ENCODE peak calls at places on chromosome 5, in nine cellular contexts. Q is heart right ventricle, G is left lung, I is ovary, T is astrocyte, O is stomach, P is uterus, Z is transverse colon, H is GM23248. J is an unnamed sample.

GRCh38 chr5:10977011-10977410 is 216.0 kb upstream of the DAP start:
- DNase-seq in Z (no peak), P (no peak), H (no peak), I (no peak), Q (no peak), T (no peak), G (no peak), O (no peak), J (peak; percentile 47)

GRCh38 chr5:149239917-149240316 is 31.7 kb upstream of the AFAP1L1 start:
- DNase-seq in I (no peak), T (no peak), P (no peak), H (no peak), Z (no peak), O (no peak), Q (no peak), G (no peak), J (no peak)

GRCh38 chr5:128927644-128928043 is 37.6 kb upstream of the SLC27A6 start:
- DNase-seq in H (no peak), I (no peak), O (no peak), T (no peak), P (no peak), Z (no peak), Q (no peak), G (no peak), J (no peak)

GRCh38 chr5:143592648-143593047 is 189.2 kb upstream of the NR3C1 start:
- DNase-seq in Z (no peak), H (peak; percentile 48), G (no peak), P (no peak), Q (no peak), T (no peak), O (no peak), I (no peak), J (no peak)

GRCh38 chr5:169861934-169862333 is 118.4 kb downstream of the INSYN2B start:
- DNase-seq in T (peak; percentile 93), H (peak; percentile 89), I (no peak), Q (no peak), O (no peak), Z (no peak), P (no peak), G (no peak), J (no peak)

GRCh38 chr5:35393901-35394300 is 163.6 kb upstream of the PRLR start:
- DNase-seq in H (no peak), Q (no peak), I (no peak), T (no peak), Z (no peak), O (no peak), P (no peak), G (no peak), J (no peak)

GRCh38 chr5:125987677-125988255 is 435.4 kb upstream of the GRAMD2B start:
- DNase-seq in G (no peak), O (no peak), H (no peak), T (no peak), Z (no peak), Q (no peak), P (no peak), I (no peak), J (no peak)

GRCh38 chr5:150516011-150516410 is 8.1 kb downstream of the NDST1 start:
- DNase-seq in T (peak; percentile 63), O (peak; percentile 83), G (no peak), Q (no peak), P (no peak), I (peak; percentile 68), Z (no peak), H (peak; percentile 79), J (peak; percentile 51)

GRCh38 chr5:135605221-135605620 is 26.4 kb upstream of the CXCL14 start:
- DNase-seq in Z (no peak), T (no peak), G (no peak), I (no peak), O (no peak), Q (no peak), H (no peak), P (no peak), J (no peak)

GRCh38 chr5:5276471-5276870 is 136.3 kb downstream of the ADAMTS16 start:
- DNase-seq in I (no peak), O (no peak), P (no peak), Q (no peak), T (no peak), G (no peak), H (no peak), Z (no peak), J (no peak)

GRCh38 chr5:169547508-169547907 is 36.1 kb upstream of the SPDL1 start:
- DNase-seq in Q (no peak), Z (no peak), P (no peak), H (peak; percentile 83), I (no peak), G (no peak), O (no peak), T (no peak), J (peak; percentile 21)

GRCh38 chr5:150447188-150447587 is 2.4 kb downstream of the RPS14 start:
- DNase-seq in G (no peak), H (no peak), P (no peak), O (no peak), I (no peak), T (no peak), Q (no peak), Z (no peak), J (no peak)

GRCh38 chr5:32159328-32160072 is 14.6 kb downstream of the GOLPH3 start:
- DNase-seq in G (no peak), T (no peak), O (no peak), I (no peak), Z (no peak), H (no peak), P (no peak), Q (no peak), J (no peak)

GRCh38 chr5:32157078-32157477 is 17.0 kb downstream of the GOLPH3 start:
- DNase-seq in H (no peak), P (no peak), O (no peak), Z (no peak), Q (no peak), I (no peak), T (no peak), G (no peak), J (no peak)

GRCh38 chr5:32158679-32158975 is 15.5 kb downstream of the GOLPH3 start:
- DNase-seq in G (no peak), Q (no peak), P (no peak), I (no peak), T (no peak), Z (no peak), H (no peak), O (no peak), J (no peak)

GRCh38 chr5:32163053-32163452 is 11.1 kb downstream of the GOLPH3 start:
- DNase-seq in Z (no peak), T (no peak), H (no peak), I (no peak), O (no peak), P (no peak), Q (no peak), G (no peak), J (no peak)

GRCh38 chr5:32160228-32160627 is 13.9 kb downstream of the GOLPH3 start:
- DNase-seq in P (no peak), G (no peak), Z (no peak), Q (no peak), T (no peak), H (peak; percentile 53), I (no peak), O (no peak), J (no peak)
- H3K4me1 ChIP-seq in P (peaks cover 3% of the 10 kb centered on the region), G (peaks cover 67% of the 10 kb centered on the region), Z (peaks cover 57% of the 10 kb centered on the region), Q (peaks cover 47% of the 10 kb centered on the region), T (no peaks in the 10 kb centered on the region), H (peaks cover 14% of the 10 kb centered on the region), I (peaks cover 15% of the 10 kb centered on the region), O (peaks cover 71% of the 10 kb centered on the region), J (peaks cover 19% of the 10 kb centered on the region)

DNA sequence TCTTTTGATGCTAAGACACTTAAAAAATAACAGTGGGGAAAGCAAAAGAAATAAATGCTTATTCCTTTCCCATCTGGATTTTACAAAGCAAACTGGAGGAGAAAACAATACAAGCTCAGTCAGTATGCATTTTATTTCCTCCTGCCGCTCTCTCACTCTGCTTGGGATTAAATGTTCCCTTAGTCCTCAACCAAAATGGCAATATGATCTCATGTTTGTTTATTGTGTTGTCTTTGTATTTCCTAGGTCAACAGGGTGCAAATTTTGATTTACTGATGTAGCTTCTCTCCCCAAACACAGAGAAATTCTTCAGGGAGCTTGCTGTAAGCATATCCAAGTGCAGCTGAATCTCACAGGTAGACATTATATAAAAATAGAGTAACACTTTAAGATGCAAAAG is 92.1 kb upstream of the ERBIN start:
- DNase-seq in H (no peak), Q (no peak), G (no peak), T (no peak), P (no peak), O (no peak), I (no peak), Z (no peak), J (no peak)
- H3K27ac ChIP-seq in H (no peak overlapping the region), Q (no peak overlapping the region), G (no peak overlapping the region), T (no peak overlapping the region), P (no peak overlapping the region), O (no peak overlapping the region), I (no peak overlapping the region), Z (no peak overlapping the region), J (no peak overlapping the region)

GRCh38 chr5:159459132-159459627 is 128.9 kb upstream of the IL12B start:
- DNase-seq in Z (no peak), I (no peak), O (no peak), Q (no peak), P (no peak), H (no peak), G (no peak), T (no peak), J (no peak)

GRCh38 chr5:159459951-159460538 is 129.8 kb upstream of the IL12B start:
- DNase-seq in H (peak; percentile 35), T (no peak), Q (no peak), G (no peak), O (no peak), I (no peak), P (no peak), Z (no peak), J (no peak)

GRCh38 chr5:159456722-159457462 is 126.6 kb upstream of the IL12B start:
- DNase-seq in P (no peak), O (no peak), T (peak; percentile 51), Q (no peak), H (peak; percentile 69), G (no peak), I (no peak), Z (no peak), J (no peak)

GRCh38 chr5:159456261-159456660 is 126.0 kb upstream of the IL12B start:
- DNase-seq in O (no peak), P (no peak), Z (no peak), Q (no peak), G (no peak), I (no peak), H (no peak), T (no peak), J (no peak)

GRCh38 chr5:159458217-159458711 is 128.0 kb upstream of the IL12B start:
- DNase-seq in Z (no peak), O (no peak), G (no peak), H (no peak), P (no peak), I (no peak), T (no peak), Q (no peak), J (no peak)
- H3K4me1 ChIP-seq in Z (peaks cover 3% of the 10 kb centered on the region), O (peaks cover 9% of the 10 kb centered on the region), G (peaks cover 5% of the 10 kb centered on the region), H (peaks cover 18% of the 10 kb centered on the region), P (no peaks in the 10 kb centered on the region), I (no peaks in the 10 kb centered on the region), T (peaks cover 14% of the 10 kb centered on the region), Q (no peaks in the 10 kb centered on the region), J (peaks cover 11% of the 10 kb centered on the region)

DNA sequence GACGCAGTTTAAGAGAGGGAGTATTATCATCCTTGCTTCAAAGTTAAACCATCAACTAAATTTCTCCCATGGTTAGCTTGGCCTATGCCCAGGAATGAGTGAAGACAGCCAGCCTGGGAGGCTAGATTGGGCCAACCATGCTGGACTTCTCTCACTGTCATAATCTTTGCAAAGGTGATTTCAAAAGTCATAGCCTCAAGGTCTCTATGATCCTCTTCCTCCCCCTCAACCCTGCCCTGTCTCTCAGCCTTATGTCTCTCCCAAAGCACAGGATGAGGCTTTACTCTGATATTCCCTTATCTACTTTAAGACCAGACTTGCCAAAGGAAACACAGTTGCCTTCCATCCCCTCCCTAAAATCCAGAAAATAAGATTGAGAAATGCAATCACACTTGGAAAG is 113.6 kb upstream of the ANKRD55 start:
- DNase-seq in G (no peak), T (no peak), I (no peak), Q (no peak), H (no peak), P (peak; percentile 18), Z (no peak), O (no peak), J (no peak)
- H3K27ac ChIP-seq in G (no peak overlapping the region), T (no peak overlapping the region), I (no peak overlapping the region), Q (no peak overlapping the region), H (no peak overlapping the region), P (no peak overlapping the region), Z (no peak overlapping the region), O (no peak overlapping the region), J (no peak overlapping the region)

J was measured in tibial artery.